ENCODE peak calls at places on chromosomes 12 and 14, in seven cellular contexts. S is H1, K is GM23338, W is K562, X is HCT116, L is Panc1, Y is breast epithelium. V is an unnamed sample.

GRCh38 chr12:89883630-89884364 is 175.2 kb upstream of the ATP2B1 start:
- DNase-seq in W (no peak), S (peak), K (peak), Y (peak), L (no peak), X (no peak), V (no peak)

GRCh38 chr12:115185529-115185928 is 501.6 kb upstream of the TBX3 start:
- DNase-seq in K (no peak), X (no peak), S (no peak), L (no peak), Y (no peak), W (no peak), V (no peak)

GRCh38 chr14:104805326-104805678 is 4.4 kb downstream of the ZBTB42 start:
- DNase-seq in W (peak), S (no peak), X (peak), Y (no peak), K (no peak), L (no peak), V (no peak)

GRCh38 chr14:66509874-66510273 is 1.9 kb downstream of the GPHN start:
- DNase-seq in Y (no peak), L (no peak), K (peak), W (no peak), S (no peak), X (no peak), V (no peak)

GRCh38 chr14:23364164-23364571 is 804 bp downstream of the EFS start:
- DNase-seq in W (peak), S (no peak), K (peak), X (no peak), Y (peak), L (no peak), V (no peak)

GRCh38 chr12:77932216-77932615 is 101.5 kb downstream of the NAV3 start:
- DNase-seq in X (no peak), S (no peak), L (no peak), K (peak), W (no peak), Y (no peak), V (no peak)

GRCh38 chr12:49198431-49199155 is 9.7 kb upstream of the TUBA1A start:
- DNase-seq in Y (no peak), W (no peak), S (no peak), L (no peak), K (peak), X (no peak), V (no peak)

GRCh38 chr12:57491393-57492280 is 3.8 kb downstream of the MARS1 start:
- DNase-seq in W (no peak), S (no peak), Y (no peak), L (no peak), X (no peak), K (peak), V (no peak)

GRCh38 chr12:92942905-92943304 is 13.8 kb upstream of the EEA1 start:
- DNase-seq in X (no peak), K (no peak), Y (no peak), L (no peak), W (no peak), S (no peak), V (no peak)

GRCh38 chr14:92254786-92255185 is 68.2 kb upstream of the SLC24A4 start:
- DNase-seq in S (no peak), L (no peak), X (no peak), Y (no peak), W (no peak), K (peak), V (no peak)

GRCh38 chr12:90174198-90174510 is 465.5 kb upstream of the ATP2B1 start:
- DNase-seq in K (no peak), X (peak), S (no peak), L (no peak), Y (no peak), W (no peak), V (no peak)

GRCh38 chr12:13980548-13981295 is 680 bp downstream of the GRIN2B start:
- DNase-seq in X (no peak), S (no peak), W (no peak), K (peak), Y (no peak), L (no peak), V (peak)

GRCh38 chr12:82912406-82912805 is 225.7 kb downstream of the TMTC2 start:
- DNase-seq in Y (no peak), K (no peak), X (no peak), S (no peak), L (no peak), W (no peak), V (no peak)

GRCh38 chr14:62168564-62169155 is 406.4 kb downstream of the SNAPC1 start:
- DNase-seq in K (peak), X (no peak), W (no peak), S (no peak), L (no peak), Y (no peak), V (no peak)

GRCh38 chr12:2239376-2240010 is 186.7 kb downstream of the CACNA1C start:
- DNase-seq in L (no peak), K (no peak), S (no peak), X (no peak), Y (no peak), W (no peak), V (peak)

GRCh38 chr12:116528498-116528897 is 30.7 kb upstream of the MAP1LC3B2 start:
- DNase-seq in S (no peak), X (no peak), W (no peak), K (no peak), L (no peak), Y (no peak), V (no peak)

GRCh38 chr14:88929656-88930436 is 105.4 kb downstream of the TTC8 start:
- DNase-seq in K (peak), Y (no peak), W (peak), S (no peak), X (no peak), L (no peak), V (no peak)

GRCh38 chr14:74350211-74350943 is 2.1 kb downstream of the VRTN start:
- DNase-seq in X (no peak), W (peak), L (no peak), S (no peak), K (no peak), Y (no peak), V (no peak)

GRCh38 chr12:77830502-77830901 is at the start of gene NAV3:
- DNase-seq in X (no peak), L (no peak), Y (no peak), K (no peak), W (no peak), S (no peak), V (no peak)

GRCh38 chr14:105050551-105050897 is 14.7 kb downstream of the GPR132 start:
- DNase-seq in S (no peak), X (peak), K (no peak), W (peak), L (no peak), Y (peak), V (peak)

GRCh38 chr12:53505086-53505485 is 2.2 kb downstream of the NPFF start:
- DNase-seq in Y (no peak), S (no peak), W (no peak), X (no peak), L (no peak), K (no peak), V (no peak)

GRCh38 chr12:64077922-64078321 is 144.2 kb downstream of the KICS2 start:
- DNase-seq in X (no peak), S (no peak), K (peak), Y (no peak), L (no peak), W (no peak), V (no peak)

GRCh38 chr12:14868916-14869315 is 16.7 kb downstream of the MGP start:
- DNase-seq in K (no peak), W (no peak), S (no peak), Y (no peak), X (no peak), L (no peak), V (peak)

GRCh38 chr14:96126339-96126770 is 78.3 kb upstream of the BDKRB2 start:
- DNase-seq in L (no peak), S (no peak), K (no peak), X (no peak), Y (no peak), W (no peak), V (no peak)

GRCh38 chr12:92408072-92408900 is 262.6 kb upstream of the BTG1 start:
- DNase-seq in W (peak), Y (no peak), L (peak), S (peak), X (peak), K (peak), V (no peak)

GRCh38 chr12:130460611-130461478 is 123.2 kb downstream of the PIWIL1 start:
- DNase-seq in S (no peak), K (no peak), W (no peak), L (no peak), X (no peak), Y (no peak), V (no peak)

GRCh38 chr12:64679487-64679983 is 69.2 kb downstream of the RASSF3 start:
- DNase-seq in K (no peak), Y (peak), X (peak), L (peak), W (peak), S (no peak), V (peak)

GRCh38 chr14:53748691-53749090 is 207.9 kb downstream of the BMP4 start:
- DNase-seq in S (no peak), L (no peak), Y (no peak), K (no peak), X (no peak), W (no peak), V (no peak)
- H3K4me3 ChIP-seq in S (no peak), L (no peak), Y (no peak), K (no peak), X (no peak), W (no peak), V (no peak)

GRCh38 chr14:51860164-51860835 is at the start of gene GNG2:
- DNase-seq in Y (peak), X (no peak), W (no peak), S (no peak), K (peak), L (no peak), V (peak)

GRCh38 chr14:51860836-51861583 is 598 bp downstream of the GNG2 start:
- DNase-seq in S (no peak), Y (no peak), L (no peak), X (no peak), W (no peak), K (no peak), V (no peak)

GRCh38 chr14:51862839-51863235 is 2.4 kb downstream of the GNG2 start:
- DNase-seq in Y (no peak), L (no peak), W (no peak), X (no peak), S (no peak), K (no peak), V (no peak)

GRCh38 chr14:51859136-51859535 is 1.3 kb upstream of the GNG2 start:
- DNase-seq in W (no peak), L (no peak), Y (no peak), K (no peak), S (no peak), X (no peak), V (no peak)

GRCh38 chr14:51862171-51862838 is 1.9 kb downstream of the GNG2 start:
- DNase-seq in K (no peak), X (no peak), S (no peak), L (no peak), Y (no peak), W (no peak), V (no peak)
- TF ChIP-seq POLR2AphosphoS5 in K (no peak), X (no peak), S (no peak), L (no peak), Y (no peak), W (no peak), V (no peak)

DNA sequence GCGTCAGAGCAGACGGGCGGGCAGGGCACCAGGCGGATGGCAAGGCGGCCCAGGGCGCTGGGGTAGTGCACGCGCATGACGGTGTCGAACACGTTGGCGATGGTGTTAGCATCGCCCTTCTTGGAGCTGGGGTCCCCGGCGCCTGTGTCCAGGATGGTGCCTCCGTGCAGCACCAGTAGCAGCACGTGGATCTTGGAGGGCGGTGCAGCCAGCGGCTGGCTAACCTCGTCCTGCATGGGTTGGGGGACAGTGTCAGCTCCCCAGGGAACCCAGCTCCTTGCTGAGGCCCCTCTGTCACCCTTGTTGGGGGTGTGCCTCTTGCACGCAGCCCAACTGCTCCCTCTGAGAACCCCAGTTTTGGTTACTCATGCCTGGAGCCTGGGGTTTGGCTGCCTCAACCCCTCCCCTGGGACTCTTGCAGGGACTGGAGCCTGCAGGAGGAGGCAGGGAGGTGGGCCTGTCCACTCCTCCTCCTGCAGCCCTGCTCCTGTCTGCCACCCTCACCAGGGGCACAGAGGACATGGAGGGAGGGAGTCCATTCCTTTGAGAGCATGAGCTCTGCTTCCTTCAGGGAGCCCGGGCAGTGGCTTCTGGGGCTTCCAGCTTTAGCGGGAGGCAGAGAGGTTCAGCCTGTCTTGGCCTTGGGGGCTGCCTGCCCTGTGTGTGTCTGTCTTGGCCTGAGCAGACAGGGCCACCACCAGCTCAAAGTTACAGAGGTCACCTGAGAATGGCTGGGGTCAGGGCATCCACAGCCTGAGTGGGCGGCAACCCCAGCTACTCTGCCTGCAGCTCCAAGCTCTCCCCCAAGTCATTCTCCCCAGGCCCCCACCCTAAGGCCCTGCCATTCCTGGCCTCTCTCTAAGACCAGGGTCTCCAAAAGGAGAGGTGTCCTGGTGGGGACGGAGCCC is 17.1 kb downstream of the ARL6IP4 start:
- DNase-seq in W (no peak), S (no peak), X (no peak), L (no peak), K (no peak), Y (no peak), V (no peak)
- TF ChIP-seq CTCF in W (no peak), S (no peak), X (no peak), L (no peak), K (no peak), Y (no peak), V (no peak)

DNA sequence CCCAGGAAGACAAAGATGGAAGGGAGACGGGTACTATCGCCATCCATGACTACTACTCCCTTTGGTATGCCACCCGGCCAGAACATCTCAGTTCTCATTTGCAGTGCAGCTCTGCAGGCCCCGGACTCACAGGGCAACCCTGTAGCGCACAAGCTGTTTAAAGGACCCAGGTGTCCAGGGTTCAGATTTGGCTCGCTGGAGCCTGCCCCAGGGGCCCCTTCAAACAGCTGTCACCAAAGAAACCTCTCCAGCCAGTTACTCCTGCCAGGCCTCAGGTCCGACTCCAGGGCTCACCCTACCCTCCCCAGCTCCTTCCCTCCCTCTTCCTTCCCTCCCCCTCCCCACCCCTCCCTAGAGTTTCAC is 5.5 kb upstream of the CHD4 start:
- DNase-seq in W (no peak), X (no peak), L (no peak), Y (no peak), S (no peak), K (no peak), V (no peak)
- H3K4me3 ChIP-seq in W (peak), X (peak), L (no peak), Y (peak), S (no peak), K (peak), V (no peak)

GRCh38 chr14:60247994-60248696 is 876 bp upstream of the PPM1A start:
- DNase-seq in X (peak), W (peak), S (peak), Y (peak), L (peak), K (peak), V (no peak)
- TF ChIP-seq POLR2AphosphoS5 in X (peak), W (peak), S (no peak), Y (peak), L (no peak), K (peak), V (peak)

GRCh38 chr12:104825408-104825807 is 132.7 kb downstream of the SLC41A2 start:
- DNase-seq in X (no peak), K (peak), W (peak), S (no peak), Y (no peak), L (no peak), V (no peak)
- TF ChIP-seq CTCF in X (peak), K (peak), W (peak), S (peak), Y (no peak), L (peak), V (no peak)

DNA sequence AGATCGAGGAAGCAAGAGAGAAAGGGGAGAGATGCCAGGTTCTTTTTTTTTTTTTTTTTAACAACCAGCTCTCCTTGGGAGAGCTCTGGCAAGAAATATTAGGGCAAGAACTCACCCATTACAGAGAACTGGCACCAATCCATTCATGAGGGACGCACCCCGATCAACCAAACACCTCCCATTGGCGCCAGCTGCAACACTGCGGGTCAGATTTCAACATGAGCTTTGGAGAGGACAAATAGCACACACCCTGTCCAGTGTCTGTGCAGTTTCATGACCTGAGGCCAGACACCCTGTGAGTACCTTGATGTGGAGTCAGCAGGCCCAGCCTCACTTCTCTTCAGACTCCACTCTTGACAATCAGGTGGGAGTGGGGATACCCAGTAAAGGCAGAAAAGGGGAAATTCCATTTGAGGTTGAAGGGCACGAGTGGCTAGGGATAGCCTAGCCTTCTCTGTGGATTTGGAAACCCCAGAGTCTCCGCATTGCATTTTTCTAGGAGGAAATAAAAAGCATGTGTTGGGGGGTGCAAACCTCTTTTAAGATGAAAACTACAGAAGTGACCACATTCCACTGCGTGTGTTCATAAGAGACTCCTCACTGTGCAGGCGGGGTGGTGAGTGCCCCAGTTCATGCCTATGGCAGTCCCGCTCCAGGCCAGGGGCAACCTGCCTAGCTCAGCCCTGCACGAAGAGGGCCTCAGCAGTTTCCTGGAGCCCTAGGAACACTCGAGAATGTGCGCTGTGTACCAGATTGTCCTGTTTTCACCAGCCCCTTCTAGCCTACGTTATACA is 42.4 kb upstream of the GPATCH2L start:
- DNase-seq in W (no peak), L (no peak), K (no peak), X (no peak), Y (no peak), S (no peak), V (no peak)
- H3K4me3 ChIP-seq in W (no peak), L (no peak), K (no peak), X (no peak), Y (no peak), S (no peak), V (no peak)

GRCh38 chr12:6443361-6443983 is 1.3 kb upstream of the CD27 start:
- DNase-seq in Y (no peak), S (no peak), K (no peak), L (no peak), X (no peak), W (no peak), V (no peak)
- TF ChIP-seq POLR2AphosphoS5 in Y (no peak), S (no peak), K (no peak), L (no peak), X (no peak), W (no peak), V (no peak)